ENCODE peak calls at places on chromosomes 2 and 18, in ten cellular contexts. I is HuH-7, F is GM19239, Q is NCI-H2081, M is COR-L47, G is T1000, B is upper lobe of right lung, P is hypothalamus, Y is T-helper 9 cell, A is uterus. L is an unnamed sample.

GRCh38 chr2:95314964-95315611 is 17.9 kb downstream of the KCNIP3 start:
- DNase-seq in Y (no peak), B (no peak), I (peak), A (no peak), M (peak), P (no peak), F (peak), G (peak), Q (no peak), L (peak)

GRCh38 chr18:55054591-55054990 is 95.3 kb upstream of the CCDC68 start:
- DNase-seq in F (no peak), M (no peak), P (no peak), Q (no peak), G (no peak), B (no peak), A (no peak), I (no peak), Y (no peak), L (peak)

GRCh38 chr2:128585706-128586105 is 267.0 kb upstream of the HS6ST1 start:
- DNase-seq in Y (no peak), B (no peak), P (no peak), Q (no peak), F (no peak), I (no peak), A (no peak), M (no peak), G (peak), L (no peak)

GRCh38 chr18:26103579-26103978 is 13.2 kb upstream of the SS18 start:
- DNase-seq in G (no peak), Y (no peak), A (no peak), B (peak), Q (no peak), I (no peak), P (no peak), M (no peak), F (no peak), L (no peak)

GRCh38 chr18:59823611-59824195 is 76.1 kb upstream of the PMAIP1 start:
- DNase-seq in Y (peak), F (no peak), A (peak), I (peak), B (no peak), P (no peak), Q (peak), G (peak), M (peak), L (peak)

GRCh38 chr18:79779700-79780190 is 18.0 kb upstream of the KCNG2 start:
- DNase-seq in A (no peak), G (no peak), I (no peak), B (peak), Q (no peak), Y (no peak), F (no peak), P (no peak), M (no peak), L (no peak)

GRCh38 chr2:70771446-70771845 is 3.4 kb upstream of the ADD2 start:
- DNase-seq in P (no peak), G (no peak), F (no peak), M (no peak), Q (no peak), I (no peak), Y (no peak), A (no peak), B (no peak), L (no peak)

GRCh38 chr18:26215247-26215970 is 10.8 kb upstream of the TAF4B start:
- DNase-seq in Y (peak), G (no peak), I (no peak), A (no peak), F (peak), B (no peak), M (no peak), Q (no peak), P (no peak), L (no peak)

GRCh38 chr2:236530512-236530911 is 39.1 kb upstream of the ACKR3 start:
- DNase-seq in P (no peak), Q (no peak), A (no peak), Y (no peak), B (no peak), M (no peak), F (no peak), I (no peak), G (no peak), L (no peak)

GRCh38 chr2:160582481-160583161 is 89.0 kb upstream of the RBMS1 start:
- DNase-seq in M (no peak), P (no peak), A (peak), G (no peak), F (no peak), Q (no peak), B (no peak), I (no peak), Y (no peak), L (no peak)

GRCh38 chr2:70712916-70713315 is 55.1 kb downstream of the ADD2 start:
- DNase-seq in Q (no peak), G (no peak), I (no peak), B (no peak), M (no peak), P (no peak), Y (no peak), A (no peak), F (no peak), L (no peak)

GRCh38 chr2:103788875-103789715 is 1027.3 kb downstream of the TMEM182 start:
- DNase-seq in M (peak), A (no peak), B (peak), Y (no peak), P (no peak), Q (peak), G (peak), I (no peak), F (no peak), L (peak)

GRCh38 chr2:83069724-83070123 is 1389.4 kb downstream of the SUCLG1 start:
- DNase-seq in A (no peak), P (no peak), M (no peak), Q (no peak), I (no peak), Y (no peak), F (no peak), G (no peak), B (no peak), L (no peak)

GRCh38 chr2:140880573-140880972 is 1250.2 kb downstream of the LRP1B start:
- DNase-seq in Q (no peak), Y (no peak), M (no peak), F (no peak), I (no peak), A (no peak), B (no peak), G (no peak), P (no peak), L (no peak)

GRCh38 chr2:238479847-238480246 is 53.1 kb downstream of the ASB1 start:
- DNase-seq in A (no peak), P (no peak), Q (no peak), M (no peak), G (no peak), B (no peak), Y (no peak), F (no peak), I (no peak), L (no peak)

GRCh38 chr18:33579147-33579867 is 1.3 kb downstream of the ASXL3 start:
- DNase-seq in B (no peak), P (no peak), Y (no peak), I (no peak), M (peak), F (no peak), A (no peak), G (no peak), Q (peak), L (no peak)

GRCh38 chr18:12911025-12911927 is 27.2 kb upstream of the PTPN2 start:
- DNase-seq in Y (peak), Q (no peak), F (peak), P (no peak), G (no peak), M (no peak), B (peak), A (peak), I (no peak), L (no peak)